ENCODE peak calls at places on chromosomes 16 and 17, in five cellular contexts. L is neural progenitor cell, N is neuronal stem cell, W is HCT116, F is IMR-90. R is an unnamed sample.

GRCh38 chr17:82424001-82424862 is 5.8 kb upstream of the OGFOD3 start:
- DNase-seq in L (peak; percentile 74), N (peak; percentile 30), W (peak; percentile 36), F (peak; percentile 32), R (peak; percentile 81)

GRCh38 chr17:57370583-57370982 is 114.3 kb downstream of the MSI2 start:
- DNase-seq in L (no peak), N (no peak), W (no peak), F (no peak), R (no peak)

GRCh38 chr16:66661210-66661560 is 35.4 kb downstream of the CMTM4 start:
- DNase-seq in L (no peak), N (no peak), W (no peak), F (no peak), R (no peak)

GRCh38 chr17:2173005-2173404 is 118.1 kb downstream of the HIC1 start:
- DNase-seq in L (no peak), N (no peak), W (no peak), F (peak; percentile 61), R (no peak)

GRCh38 chr16:65342231-65342866 is 220.5 kb upstream of the CDH11 start:
- DNase-seq in L (peak; percentile 2), N (no peak), W (no peak), F (no peak), R (no peak)

GRCh38 chr16:85253127-85253941 is 141.1 kb upstream of the CIBAR2 start:
- DNase-seq in L (peak; percentile 82), N (peak; percentile 63), W (no peak), F (peak; percentile 29), R (peak; percentile 81)

GRCh38 chr17:58789160-58789559 is 33.5 kb downstream of the PPM1E start:
- DNase-seq in L (no peak), N (no peak), W (no peak), F (no peak), R (no peak)

GRCh38 chr17:37713028-37713431 is 31.8 kb downstream of the HNF1B start:
- DNase-seq in L (no peak), N (no peak), W (no peak), F (no peak), R (no peak)

GRCh38 chr16:2468725-2469398 is 2.2 kb upstream of the NTN3 start:
- DNase-seq in L (peak; percentile 47), N (no peak), W (no peak), F (no peak), R (peak; percentile 99)

GRCh38 chr17:80796430-80796861 is 195.2 kb upstream of the CHMP6 start:
- DNase-seq in L (no peak), N (no peak), W (no peak), F (peak; percentile 78), R (no peak)

GRCh38 chr17:78315355-78316114 is 44.3 kb downstream of the SOCS3 start:
- DNase-seq in L (no peak), N (no peak), W (peak; percentile 88), F (peak; percentile 92), R (no peak)

GRCh38 chr17:63694974-63695773 is 4.8 kb downstream of the LIMD2 start:
- DNase-seq in L (no peak), N (no peak), W (no peak), F (no peak), R (peak; percentile 32)

GRCh38 chr16:69726313-69727060 is at the start of gene NQO1:
- DNase-seq in L (peak; percentile 95), N (peak; percentile 83), W (peak; percentile 92), F (peak; percentile 97), R (peak; percentile 90)

GRCh38 chr17:77930780-77931768 is 27.4 kb upstream of the TNRC6C start:
- DNase-seq in L (no peak), N (no peak), W (no peak), F (no peak), R (no peak)

GRCh38 chr16:23836404-23837291 is 865 bp downstream of the PRKCB start:
- DNase-seq in L (peak; percentile 74), N (no peak), W (no peak), F (no peak), R (peak; percentile 75)

GRCh38 chr16:66596986-66597848 is 7.3 kb upstream of the CMTM3 start:
- DNase-seq in L (no peak), N (no peak), W (no peak), F (no peak), R (no peak)

GRCh38 chr17:40548491-40548981 is 16.7 kb downstream of the CCR7 start:
- DNase-seq in L (no peak), N (no peak), W (no peak), F (no peak), R (no peak)
- H2AFZ ChIP-seq in L (no peak overlapping the region), N (peak overlapping the region; percentile 75), W (no peak overlapping the region), F (peak overlapping the region; percentile 16), R (no peak overlapping the region)

DNA sequence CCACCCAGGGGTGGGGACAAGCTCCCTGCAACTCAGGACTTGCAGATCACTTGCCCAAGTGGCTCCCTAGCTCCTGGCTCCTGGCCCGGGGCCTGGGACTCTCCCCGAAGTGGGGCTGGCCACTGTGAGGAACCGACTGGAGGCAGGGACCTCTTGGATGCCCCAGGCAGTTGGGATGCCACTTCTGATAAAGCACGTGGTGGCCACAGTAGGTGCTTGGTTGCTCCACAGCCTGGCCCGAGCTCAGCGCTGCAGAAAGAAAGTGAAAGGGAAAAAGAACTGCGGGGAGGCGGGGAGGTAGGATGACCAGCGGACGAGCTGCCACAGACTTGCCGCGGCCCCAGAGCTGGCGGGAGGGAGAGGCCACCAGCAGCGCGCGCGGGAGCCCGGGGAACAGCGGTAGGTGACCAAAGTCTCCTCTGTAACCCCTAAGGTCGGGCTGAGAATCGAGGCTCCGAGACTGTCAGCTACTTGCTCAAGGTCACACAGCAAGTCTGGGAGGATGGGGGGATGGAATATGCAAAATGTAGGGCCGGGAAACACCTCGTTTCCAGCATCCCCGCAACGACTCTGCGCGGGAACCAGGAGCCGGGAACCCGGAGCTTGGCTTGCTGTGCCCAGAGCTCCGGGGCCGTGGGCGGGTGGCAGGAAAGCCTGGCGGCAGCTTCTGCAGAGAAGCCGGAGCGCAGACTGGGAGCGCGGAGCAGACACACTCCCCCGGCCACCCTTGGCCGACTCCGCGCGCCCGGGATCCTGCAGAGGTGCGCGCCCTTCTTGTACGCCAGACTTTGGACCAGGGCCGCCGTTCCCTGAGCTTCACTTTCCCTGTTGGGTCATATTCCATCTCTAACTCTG is 1.9 kb downstream of the CIITA start:
- DNase-seq in L (peak; percentile 24), N (no peak), W (no peak), F (peak; percentile 19), R (peak; percentile 49)
- H3K4me1 ChIP-seq in L (peaks cover 5% of the 10 kb centered on the region), N (no peaks in the 10 kb centered on the region), W (peaks cover 11% of the 10 kb centered on the region), F (no peaks in the 10 kb centered on the region), R (peaks cover 69% of the 10 kb centered on the region)

DNA sequence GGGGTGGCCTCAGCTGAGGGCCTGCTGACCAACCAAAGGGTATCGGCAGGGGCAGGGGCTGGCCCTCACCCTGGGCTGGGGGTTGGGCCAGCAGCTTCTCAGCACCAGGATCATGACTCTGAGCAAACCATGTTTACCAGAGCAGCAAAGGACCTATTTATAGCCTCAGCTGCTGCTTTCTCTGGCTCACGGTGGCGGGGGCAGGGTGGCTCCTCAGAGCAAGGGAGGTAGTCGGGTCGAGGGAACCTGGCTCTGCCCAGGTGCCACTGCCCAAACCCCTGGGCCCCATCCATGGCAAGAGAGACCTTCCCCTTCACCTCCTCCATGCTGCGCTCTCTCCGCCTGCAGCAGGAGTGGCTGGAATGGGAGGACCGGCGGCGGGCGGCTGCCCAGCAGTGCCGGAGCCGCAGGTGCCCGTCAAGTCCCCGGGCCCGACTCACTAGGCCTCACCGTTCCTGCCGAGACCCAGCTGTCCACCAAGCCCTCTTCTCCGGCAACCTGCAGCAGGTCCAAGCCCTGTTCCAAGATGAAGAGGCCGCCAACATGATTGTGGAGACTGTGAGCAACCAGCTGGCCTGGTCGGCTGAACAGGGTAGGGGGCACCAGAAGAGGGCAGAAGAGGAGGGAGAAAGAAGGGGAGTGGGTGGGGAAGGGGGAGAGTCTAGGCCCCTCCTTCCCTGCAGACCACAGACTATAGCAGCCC is at the start of gene ASB16:
- DNase-seq in L (peak; percentile 40), N (no peak), W (no peak), F (peak; percentile 55), R (no peak)
- H3K4me3 ChIP-seq in L (no peak within 1 kb of the TSS), N (peak within 1 kb of the TSS; percentile 16), W (no peak within 1 kb of the TSS), F (no peak within 1 kb of the TSS), R (no peak within 1 kb of the TSS)

DNA sequence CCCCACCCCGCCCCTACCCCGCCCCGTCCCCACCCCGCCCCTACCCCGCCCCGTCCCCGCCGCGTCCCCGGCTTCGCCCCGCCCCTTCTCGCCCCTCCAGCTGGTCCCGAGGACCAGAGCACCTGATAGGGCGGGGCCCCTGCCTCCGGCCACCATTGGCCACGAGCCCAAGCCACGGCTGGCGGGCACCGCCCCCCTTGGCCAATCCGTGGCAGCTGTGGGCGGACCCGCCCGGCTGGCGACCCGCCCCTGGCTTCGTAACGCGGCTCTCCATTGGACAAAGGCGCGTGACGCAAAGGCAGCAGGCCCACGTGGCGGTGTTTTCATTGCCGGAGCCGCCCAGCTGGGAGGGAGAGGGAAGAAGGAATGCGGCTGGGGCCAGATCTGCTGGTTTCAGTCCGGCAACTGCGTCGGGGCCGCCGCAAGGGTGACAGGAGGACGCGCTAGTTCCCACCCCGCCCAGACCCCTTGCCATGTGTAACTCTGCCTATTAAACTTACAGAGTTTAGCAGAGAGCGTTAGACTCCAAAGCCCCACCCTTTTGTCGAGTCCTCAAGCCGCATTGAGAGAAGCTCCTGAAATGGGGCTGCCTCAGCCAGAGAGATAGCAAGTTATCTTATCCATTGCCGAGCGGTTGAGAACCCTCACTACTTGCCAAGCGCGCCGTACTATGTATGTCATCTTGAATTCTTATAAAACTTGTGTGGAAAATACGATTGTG is 403 bp upstream of the WIPI1 start:
- DNase-seq in L (peak; percentile 100), N (peak; percentile 98), W (peak; percentile 98), F (peak; percentile 98), R (peak; percentile 100)
- H2AFZ ChIP-seq in L (peak overlapping the region; percentile 75), N (peak overlapping the region; percentile 83), W (peak overlapping the region; percentile 72), F (peak overlapping the region; percentile 89), R (peak overlapping the region; percentile 84)

DNA sequence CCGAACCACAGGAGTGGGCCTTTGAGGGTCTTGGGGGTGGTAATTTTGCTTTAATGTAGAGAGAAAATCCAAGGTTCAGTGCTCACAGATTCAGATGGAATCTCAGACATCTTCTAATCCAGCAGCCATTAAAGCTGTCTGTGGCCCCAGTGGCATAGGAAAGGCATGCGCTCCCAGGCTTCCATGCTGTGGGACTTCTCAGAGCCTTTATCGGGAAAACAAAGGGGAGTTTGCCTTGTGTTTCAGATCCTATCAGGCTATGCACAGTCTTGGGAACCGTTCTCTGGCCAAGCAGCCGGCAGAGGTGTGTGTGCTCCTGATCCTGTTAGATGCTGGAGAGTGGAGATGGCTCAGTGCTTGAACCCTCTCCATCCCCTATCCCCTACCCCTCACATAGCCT is 7.8 kb downstream of the ADGRG1 start:
- DNase-seq in L (no peak), N (no peak), W (no peak), F (no peak), R (no peak)
- H3K4me1 ChIP-seq in L (peaks cover 44% of the 10 kb centered on the region), N (peaks cover 53% of the 10 kb centered on the region), W (peaks cover 44% of the 10 kb centered on the region), F (peaks cover 10% of the 10 kb centered on the region), R (no peaks in the 10 kb centered on the region)

DNA sequence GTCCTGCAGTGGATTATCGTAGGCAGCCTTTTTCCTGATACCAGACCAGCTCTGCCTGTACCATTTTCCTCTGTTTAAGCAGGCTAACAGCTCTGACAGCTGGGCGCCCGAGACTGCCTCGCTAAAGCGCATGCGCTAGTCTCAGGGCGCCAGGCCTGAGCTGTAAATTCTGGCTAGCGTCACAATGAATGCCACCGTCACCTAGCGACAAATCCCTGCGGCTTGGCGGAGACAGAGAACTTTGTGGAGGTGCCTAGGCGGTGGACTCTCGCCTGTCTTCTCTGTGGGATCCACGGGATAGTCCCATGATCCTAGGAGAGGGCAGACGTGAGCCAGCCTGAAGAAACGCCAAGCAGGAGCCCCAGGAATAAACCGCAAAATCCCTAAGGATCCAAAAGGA is 573.9 kb downstream of the KCNJ18 start:
- DNase-seq in L (no peak), N (no peak), W (no peak), F (no peak), R (no peak)
- H3K4me3 ChIP-seq in L (no peak overlapping the region), N (no peak overlapping the region), W (no peak overlapping the region), F (no peak overlapping the region), R (no peak overlapping the region)